ENCODE peak calls at places on chromosomes 11 and 22, in six cellular contexts. F is upper lobe of right lung, N is ascending aorta, T is tibial artery, D is PC-9, Q is heart right ventricle. J is an unnamed sample.

GRCh38 chr11:68854273-68854958 is 12.7 kb upstream of the CPT1A start:
- DNase-seq in F (peak), N (no peak), T (no peak), D (no peak), Q (no peak), J (no peak)

GRCh38 chr22:44698531-44699421 is 3.2 kb upstream of the PRR5 start:
- DNase-seq in F (no peak), N (no peak), T (no peak), D (no peak), Q (no peak), J (peak)

GRCh38 chr11:57288771-57289579 is 35.8 kb downstream of the TNKS1BP1 start:
- DNase-seq in F (no peak), N (peak), T (no peak), D (no peak), Q (no peak), J (peak)

GRCh38 chr11:82936261-82936660 is 34.7 kb downstream of the DDIAS start:
- DNase-seq in F (no peak), N (no peak), T (no peak), D (no peak), Q (no peak), J (peak)

GRCh38 chr11:109432105-109432504 is 10.1 kb downstream of the C11orf87 start:
- DNase-seq in F (no peak), N (no peak), T (no peak), D (no peak), Q (no peak), J (no peak)

GRCh38 chr11:90468923-90469322 is 246.1 kb upstream of the CHORDC1 start:
- DNase-seq in F (no peak), N (no peak), T (no peak), D (peak), Q (no peak), J (peak)

GRCh38 chr22:39241632-39242388 is 3.0 kb downstream of the PDGFB start:
- DNase-seq in F (no peak), N (no peak), T (no peak), D (no peak), Q (no peak), J (no peak)

GRCh38 chr11:29208117-29208516 is 808.7 kb downstream of the KCNA4 start:
- DNase-seq in F (no peak), N (no peak), T (no peak), D (no peak), Q (no peak), J (no peak)

GRCh38 chr22:20727118-20728015 is 46.5 kb upstream of the SERPIND1 start:
- DNase-seq in F (no peak), N (no peak), T (no peak), D (no peak), Q (no peak), J (no peak)

GRCh38 chr22:45548441-45548840 is 45.8 kb downstream of the FBLN1 start:
- DNase-seq in F (no peak), N (no peak), T (no peak), D (no peak), Q (no peak), J (no peak)

GRCh38 chr11:134372961-134373360 is 39.1 kb downstream of the B3GAT1 start:
- DNase-seq in F (peak), N (no peak), T (no peak), D (no peak), Q (no peak), J (no peak)

GRCh38 chr11:124934862-124935547 is 842 bp downstream of the HEPACAM start:
- DNase-seq in F (no peak), N (no peak), T (no peak), D (no peak), Q (no peak), J (peak)

DNA sequence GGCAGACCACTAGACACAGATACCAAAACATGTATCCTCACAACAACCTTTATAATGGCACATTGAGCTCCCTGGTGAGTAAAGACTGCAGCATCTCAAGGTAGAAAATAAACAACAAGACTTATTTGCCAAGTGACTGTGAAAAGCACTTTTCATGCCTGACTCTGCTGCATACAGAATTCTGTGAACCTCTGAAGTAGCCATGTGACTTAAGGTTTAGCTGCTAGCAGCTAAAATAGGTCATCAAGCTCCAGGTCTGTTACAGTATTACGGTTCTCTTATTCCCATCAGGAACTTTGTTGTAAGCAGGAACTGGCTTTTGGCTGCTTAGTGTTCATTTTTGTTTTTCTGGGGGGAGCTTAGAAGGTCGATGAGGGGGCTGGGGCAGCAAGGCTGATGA is 139.4 kb downstream of the PAX6 start:
- DNase-seq in F (no peak), N (no peak), T (no peak), D (no peak), Q (no peak), J (no peak)
- H3K4me3 ChIP-seq in F (no peak), N (no peak), T (no peak), D (no peak), Q (no peak), J (no peak)

GRCh38 chr11:44609783-44610155 is 44.3 kb downstream of the CD82 start:
- DNase-seq in F (no peak), N (no peak), T (no peak), D (no peak), Q (no peak), J (no peak)
- H3K4me3 ChIP-seq in F (no peak), N (no peak), T (no peak), D (no peak), Q (no peak), J (no peak)

DNA sequence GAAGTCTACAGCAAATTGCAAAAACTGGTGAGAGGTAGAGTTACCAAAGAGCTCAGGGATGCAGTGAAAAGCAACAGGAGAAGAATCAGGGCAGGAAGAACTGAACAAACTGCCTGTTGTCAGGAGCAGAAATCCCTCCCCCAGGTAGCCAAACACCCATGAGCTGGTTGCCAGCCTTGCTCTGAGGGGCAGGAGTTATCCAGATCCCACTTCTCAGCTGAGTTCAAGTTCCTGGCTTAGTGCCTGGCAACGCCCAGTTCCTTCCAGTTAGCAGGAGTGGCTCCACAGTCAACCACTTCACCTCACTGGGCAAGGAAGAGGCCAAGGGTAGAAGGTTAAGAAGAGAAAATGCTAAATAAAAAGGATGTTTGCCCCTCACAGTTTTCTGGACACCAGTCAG is 1.9 kb upstream of the MPZL2 start:
- DNase-seq in F (peak), N (peak), T (peak), D (peak), Q (peak), J (no peak)
- H3K4me3 ChIP-seq in F (peak), N (no peak), T (no peak), D (no peak), Q (no peak), J (no peak)

DNA sequence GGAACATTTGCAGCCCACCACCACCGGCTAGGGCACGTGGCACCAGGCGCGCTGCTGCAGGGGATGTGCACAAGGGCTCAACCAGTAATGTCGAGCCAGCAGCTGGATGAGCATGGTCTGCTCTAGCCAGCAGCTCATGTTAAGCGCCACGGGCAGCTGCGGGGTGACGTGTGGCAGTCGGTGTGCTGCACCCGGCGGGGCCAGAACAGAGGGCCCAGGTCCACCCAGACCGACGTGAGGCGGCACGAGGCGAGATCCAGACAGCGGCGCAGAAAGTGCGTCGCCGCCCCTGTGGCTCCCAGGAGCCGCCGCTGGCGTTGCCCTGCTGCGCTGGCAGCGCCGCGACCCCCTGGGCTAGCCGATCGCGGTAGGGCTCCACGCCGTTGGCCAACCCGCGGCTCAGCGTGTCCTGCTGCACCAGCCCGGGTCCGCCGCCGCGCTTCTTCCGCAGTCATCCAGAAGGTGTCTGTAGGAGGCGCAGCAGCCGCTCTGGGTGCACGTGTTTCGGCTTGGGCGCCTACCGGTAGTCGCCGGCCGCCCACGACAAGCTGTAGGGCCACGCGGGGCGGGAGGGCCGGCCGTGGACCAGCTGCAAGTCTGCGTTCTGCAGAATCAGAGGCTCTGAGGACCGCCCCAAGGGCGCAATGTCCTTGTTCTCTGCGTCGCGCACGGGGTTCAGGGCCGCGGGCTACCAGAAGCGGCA is 4.6 kb upstream of the GALR3 start:
- DNase-seq in F (peak), N (no peak), T (peak), D (peak), Q (peak), J (no peak)
- H3K4me3 ChIP-seq in F (peak), N (peak), T (peak), D (no peak), Q (peak), J (peak)

GRCh38 chr22:36457688-36458450 is 23.6 kb downstream of the TXN2 start:
- DNase-seq in F (no peak), N (peak), T (no peak), D (no peak), Q (peak), J (no peak)
- H3K4me3 ChIP-seq in F (no peak), N (no peak), T (no peak), D (no peak), Q (no peak), J (no peak)

GRCh38 chr11:9568854-9569587 is 4.4 kb upstream of the WEE1 start:
- DNase-seq in F (no peak), N (peak), T (peak), D (peak), Q (peak), J (peak)
- H3K4me3 ChIP-seq in F (no peak), N (peak), T (peak), D (peak), Q (no peak), J (no peak)

GRCh38 chr11:17389205-17389956 is 922 bp upstream of the KCNJ11 start:
- DNase-seq in F (peak), N (peak), T (peak), D (peak), Q (peak), J (no peak)

GRCh38 chr11:17391493-17392355 is 3.3 kb upstream of the KCNJ11 start:
- DNase-seq in F (no peak), N (no peak), T (no peak), D (no peak), Q (no peak), J (no peak)

GRCh38 chr11:17388609-17389204 is at the start of gene KCNJ11:
- DNase-seq in F (no peak), N (no peak), T (no peak), D (peak), Q (no peak), J (no peak)

GRCh38 chr11:17387811-17388210 is 648 bp downstream of the KCNJ11 start:
- DNase-seq in F (no peak), N (no peak), T (no peak), D (no peak), Q (no peak), J (no peak)

DNA sequence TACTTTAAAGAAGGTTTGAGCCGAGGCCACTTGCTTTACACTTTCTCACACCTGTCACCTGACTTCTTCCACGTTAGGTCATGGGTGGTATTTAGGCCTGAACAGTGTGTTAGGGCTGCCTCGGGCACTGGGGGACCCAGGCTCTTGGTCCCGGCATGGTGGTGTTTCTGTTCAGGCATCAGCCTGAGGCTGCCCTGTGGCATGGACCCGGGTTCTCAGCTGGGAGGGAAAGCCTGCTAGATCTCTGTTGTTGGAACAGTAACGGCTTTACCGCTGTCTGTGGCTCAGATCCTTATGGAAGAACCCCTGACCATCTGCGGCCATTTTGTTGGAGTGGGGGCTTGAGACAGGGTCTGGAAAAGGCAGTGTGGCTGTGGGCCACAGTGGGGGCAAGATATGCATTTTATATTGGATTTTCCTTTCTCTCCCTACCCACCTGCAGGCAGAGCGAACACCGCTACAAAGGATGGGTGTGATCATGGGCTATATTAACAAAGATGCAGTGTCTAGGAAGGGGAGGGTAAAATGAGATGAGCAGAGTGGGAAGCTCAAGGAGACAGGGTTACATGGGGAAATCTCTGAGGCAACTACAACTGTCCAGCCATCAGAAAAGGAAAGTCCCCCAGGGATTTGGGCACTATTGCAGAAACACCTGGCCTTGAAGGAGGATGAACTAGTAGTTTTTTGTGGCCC is 1.6 kb upstream of the KCNJ11 start:
- DNase-seq in F (no peak), N (no peak), T (no peak), D (no peak), Q (no peak), J (no peak)
- H3K4me3 ChIP-seq in F (peak), N (peak), T (no peak), D (peak), Q (no peak), J (no peak)